ENCODE peak calls at places on chromosomes 6 and 20, in ten cellular contexts. L is LoVo; D is OCI-M1; S is activated CD4-positive, alpha-beta T cell treated with anti-CD3 and anti-CD28 coated beads, Interleukin-2, amount 10 ng/mL, durations not matched to agents 7 days and 5 days; I is stimulated activated naive CD8-positive, alpha-beta T cell treated with anti-CD3 and anti-CD28 coated beads, Interleukin-15, Interleukin-2, amounts not matched to agents 100 U/mL and 50 U/mL, for 24 hours; A is SW480; W is GM04503; G is heart left ventricle; R is aorta; F is stimulated activated CD8-positive, alpha-beta memory T cell treated with anti-CD3 and anti-CD28 coated beads, Interleukin-15, amount 100 ng/mL, for 24 hours. B is an unnamed sample.

GRCh38 chr6:4426916-4427315 is 291.5 kb upstream of the ECI2 start:
- DNase-seq in I (no peak), A (no peak), R (no peak), S (no peak), G (no peak), W (no peak), D (no peak), F (no peak), L (no peak), B (no peak)

GRCh38 chr6:12170351-12171079 is 119.6 kb upstream of the EDN1 start:
- DNase-seq in W (no peak), I (no peak), F (no peak), S (no peak), G (no peak), D (no peak), A (no peak), R (no peak), L (no peak), B (no peak)

GRCh38 chr6:68689910-68690309 is 54.8 kb downstream of the ADGRB3 start:
- DNase-seq in I (no peak), D (peak; percentile 36), L (no peak), F (no peak), G (no peak), W (no peak), S (no peak), A (no peak), R (no peak), B (no peak)

GRCh38 chr6:84916704-84917103 is 152.3 kb upstream of the TBX18 start:
- DNase-seq in G (no peak), F (no peak), D (no peak), S (no peak), W (no peak), I (no peak), A (no peak), R (no peak), L (no peak), B (no peak)

GRCh38 chr6:159808647-159809046 is 8.6 kb downstream of the PNLDC1 start:
- DNase-seq in D (no peak), F (no peak), L (no peak), R (peak; percentile 45), W (no peak), I (no peak), S (no peak), G (no peak), A (no peak), B (no peak)

GRCh38 chr20:14888172-14888571 is 550.8 kb upstream of the FLRT3 start:
- DNase-seq in I (no peak), D (no peak), G (no peak), S (no peak), W (no peak), R (no peak), F (no peak), A (no peak), L (no peak), B (no peak)

GRCh38 chr6:26249959-26250805 is 114.8 kb upstream of the BTN3A2 start:
- DNase-seq in R (peak; percentile 78), W (no peak), F (peak; percentile 30), D (peak; percentile 98), G (peak; percentile 75), S (peak; percentile 82), A (peak; percentile 70), L (peak; percentile 68), I (peak; percentile 71), B (peak; percentile 72)

GRCh38 chr6:159969921-159970320 is 1.0 kb downstream of the IGF2R start:
- DNase-seq in G (no peak), F (no peak), W (no peak), I (peak; percentile 55), R (no peak), A (peak; percentile 71), S (peak; percentile 39), L (peak; percentile 65), D (peak; percentile 90), B (no peak)

GRCh38 chr6:148382856-148383255 is 40.2 kb downstream of the SASH1 start:
- DNase-seq in G (no peak), W (no peak), F (no peak), S (no peak), L (no peak), A (no peak), I (no peak), R (no peak), D (no peak), B (no peak)

GRCh38 chr20:61931476-61932198 is 134.0 kb downstream of the TAF4 start:
- DNase-seq in R (peak; percentile 23), G (peak; percentile 7), W (no peak), S (no peak), L (no peak), A (no peak), D (no peak), I (no peak), F (no peak), B (no peak)

GRCh38 chr20:63497946-63498935 is 642 bp downstream of the EEF1A2 start:
- DNase-seq in L (peak; percentile 19), A (peak; percentile 89), R (peak; percentile 82), S (no peak), G (peak; percentile 83), W (no peak), F (no peak), I (no peak), D (no peak), B (peak; percentile 81)

GRCh38 chr6:161200610-161201201 is 73.2 kb downstream of the AGPAT4 start:
- DNase-seq in G (no peak), A (no peak), R (no peak), I (no peak), S (no peak), D (no peak), L (no peak), F (no peak), W (no peak), B (no peak)

GRCh38 chr20:57476641-57477461 is 48.1 kb downstream of the CTCFL start:
- DNase-seq in W (no peak), A (no peak), F (no peak), D (no peak), R (no peak), I (peak; percentile 2), L (no peak), S (no peak), G (peak; percentile 28), B (no peak)

GRCh38 chr6:10163159-10163962 is 251.5 kb downstream of the TFAP2A start:
- DNase-seq in D (no peak), R (no peak), L (no peak), G (no peak), F (no peak), W (no peak), S (no peak), I (no peak), A (no peak), B (no peak)

GRCh38 chr6:143746202-143747119 is 68.7 kb downstream of the PHACTR2 start:
- DNase-seq in S (no peak), F (no peak), G (no peak), R (no peak), W (no peak), A (no peak), I (no peak), L (no peak), D (no peak), B (no peak)

GRCh38 chr6:161101517-161101916 is 109.9 kb downstream of the MAP3K4 start:
- DNase-seq in S (no peak), W (no peak), I (no peak), R (no peak), F (no peak), G (no peak), L (no peak), D (no peak), A (no peak), B (no peak)

GRCh38 chr6:16446241-16446640 is 207.9 kb downstream of the GMPR start:
- DNase-seq in I (no peak), G (no peak), R (no peak), F (no peak), W (no peak), A (no peak), D (no peak), L (no peak), S (no peak), B (no peak)

GRCh38 chr6:132128424-132128823 is 177.3 kb upstream of the CCN2 start:
- DNase-seq in G (no peak), D (no peak), A (no peak), L (no peak), S (no peak), I (no peak), R (no peak), W (no peak), F (no peak), B (no peak)

GRCh38 chr6:148313483-148313882 is 29.2 kb upstream of the SASH1 start:
- DNase-seq in A (no peak), F (no peak), S (no peak), R (no peak), I (no peak), L (no peak), G (no peak), W (no peak), D (no peak), B (peak; percentile 58)

GRCh38 chr6:54595844-54596243 is 250.7 kb upstream of the FAM83B start:
- DNase-seq in G (no peak), F (no peak), R (no peak), W (no peak), S (no peak), D (no peak), I (no peak), L (no peak), A (no peak), B (no peak)

GRCh38 chr6:43737272-43738081 is 32.5 kb upstream of the VEGFA start:
- DNase-seq in L (no peak), D (peak; percentile 27), W (no peak), I (no peak), R (peak; percentile 62), G (no peak), A (no peak), S (no peak), F (no peak), B (peak; percentile 22)

GRCh38 chr6:125944434-125944816 is 12.1 kb upstream of the HINT3 start:
- DNase-seq in G (peak; percentile 69), S (no peak), F (no peak), R (peak; percentile 74), D (peak; percentile 87), I (no peak), L (peak; percentile 52), W (peak; percentile 31), A (no peak), B (no peak)

GRCh38 chr6:113903666-113904330 is 46.7 kb downstream of the MARCKS start:
- DNase-seq in G (peak; percentile 55), S (no peak), A (no peak), D (no peak), R (no peak), W (no peak), F (no peak), L (no peak), I (no peak), B (peak; percentile 30)

GRCh38 chr6:17536586-17536985 is 63.5 kb upstream of the FAM8A1 start:
- DNase-seq in D (no peak), W (no peak), F (no peak), G (no peak), R (no peak), I (peak; percentile 12), S (no peak), L (no peak), A (no peak), B (no peak)

GRCh38 chr6:4224082-4224978 is 89.0 kb upstream of the ECI2 start:
- DNase-seq in W (no peak), G (no peak), R (no peak), L (no peak), F (no peak), A (no peak), D (peak; percentile 76), I (no peak), S (no peak), B (no peak)

GRCh38 chr6:33568826-33569570 is 11.1 kb downstream of the BAK1 start:
- DNase-seq in I (no peak), L (no peak), A (no peak), G (no peak), F (no peak), R (no peak), S (no peak), W (no peak), D (no peak), B (no peak)

GRCh38 chr20:2259731-2260130 is 36.1 kb upstream of the TGM3 start:
- DNase-seq in G (no peak), R (no peak), S (no peak), F (no peak), I (no peak), D (no peak), L (no peak), A (no peak), W (peak; percentile 16), B (no peak)

GRCh38 chr6:22141271-22141745 is 155.5 kb downstream of the PRL start:
- DNase-seq in R (no peak), I (no peak), L (no peak), F (no peak), W (no peak), A (peak; percentile 1), S (no peak), G (no peak), D (no peak), B (no peak)

B was measured in upper lobe of left lung.